ENCODE peak calls at places on chromosomes 16 and 17, in five cellular contexts. H is A172; Q is activated naive CD4-positive, alpha-beta T cell; V is left ventricle myocardium inferior; Z is T1000. S is an unnamed sample.

GRCh38 chr17:49402706-49403105 is 12.0 kb downstream of the PHB1 start:
- DNase-seq in H (no peak), Q (no peak), V (no peak), Z (no peak), S (no peak)

GRCh38 chr17:27323538-27324212 is 29.8 kb downstream of the WSB1 start:
- DNase-seq in H (peak; percentile 87), Q (no peak), V (peak; percentile 80), Z (peak; percentile 21), S (peak; percentile 62)

GRCh38 chr17:57442401-57442823 is 186.1 kb downstream of the MSI2 start:
- DNase-seq in H (no peak), Q (no peak), V (no peak), Z (no peak), S (no peak)

GRCh38 chr17:80879723-80880649 is 111.7 kb upstream of the CHMP6 start:
- DNase-seq in H (no peak), Q (no peak), V (peak; percentile 7), Z (no peak), S (no peak)

GRCh38 chr16:82093901-82094300 is 58.8 kb downstream of the HSD17B2 start:
- DNase-seq in H (peak; percentile 95), Q (no peak), V (no peak), Z (no peak), S (no peak)

GRCh38 chr16:89170346-89171215 is 967 bp upstream of the CDH15 start:
- DNase-seq in H (no peak), Q (no peak), V (no peak), Z (no peak), S (no peak)

GRCh38 chr16:13436641-13437423 is 483.1 kb upstream of the ERCC4 start:
- DNase-seq in H (peak; percentile 83), Q (no peak), V (no peak), Z (no peak), S (peak; percentile 40)

GRCh38 chr16:66511615-66512500 is 38.1 kb downstream of the TK2 start:
- DNase-seq in H (peak; percentile 83), Q (no peak), V (no peak), Z (peak; percentile 48), S (peak; percentile 86)

GRCh38 chr17:8384801-8385335 is 1.9 kb upstream of the RPL26 start:
- DNase-seq in H (peak; percentile 86), Q (no peak), V (no peak), Z (peak; percentile 68), S (peak; percentile 95)

GRCh38 chr16:15055141-15056053 is 477 bp downstream of the NTAN1 start:
- DNase-seq in H (peak; percentile 32), Q (peak; percentile 67), V (no peak), Z (no peak), S (peak; percentile 34)

GRCh38 chr17:2238432-2239169 is 65.0 kb downstream of the SMG6 start:
- DNase-seq in H (no peak), Q (no peak), V (peak; percentile 62), Z (no peak), S (no peak)

GRCh38 chr16:57807252-57807967 is 5.1 kb upstream of the KIFC3 start:
- DNase-seq in H (peak; percentile 76), Q (no peak), V (no peak), Z (no peak), S (no peak)

GRCh38 chr16:68356249-68356918 is 45.6 kb downstream of the PRMT7 start:
- DNase-seq in H (no peak), Q (peak; percentile 27), V (no peak), Z (no peak), S (no peak)

GRCh38 chr16:68188170-68188569 is 47.8 kb downstream of the ESRP2 start:
- DNase-seq in H (no peak), Q (no peak), V (no peak), Z (no peak), S (no peak)

GRCh38 chr17:65794572-65794971 is 233.1 kb upstream of the AXIN2 start:
- DNase-seq in H (peak; percentile 34), Q (no peak), V (no peak), Z (no peak), S (peak; percentile 11)

GRCh38 chr17:44176671-44177501 is 6.4 kb downstream of the ASB16 start:
- DNase-seq in H (no peak), Q (no peak), V (no peak), Z (no peak), S (no peak)

GRCh38 chr17:80109066-80109618 is 7.8 kb downstream of the GAA start:
- DNase-seq in H (no peak), Q (no peak), V (no peak), Z (no peak), S (no peak)

GRCh38 chr16:84032458-84033178 is 10.0 kb downstream of the SLC38A8 start:
- DNase-seq in H (no peak), Q (no peak), V (peak; percentile 54), Z (no peak), S (no peak)

GRCh38 chr16:75203667-75204409 is 3.1 kb downstream of the CTRB2 start:
- DNase-seq in H (no peak), Q (no peak), V (peak; percentile 11), Z (no peak), S (no peak)

GRCh38 chr17:36877774-36878173 is 59.5 kb upstream of the LHX1 start:
- DNase-seq in H (no peak), Q (no peak), V (no peak), Z (no peak), S (no peak)

GRCh38 chr17:76480676-76481075 is 13.3 kb downstream of the AANAT start:
- DNase-seq in H (no peak), Q (no peak), V (no peak), Z (no peak), S (no peak)

GRCh38 chr16:79589495-79590134 is 10.9 kb downstream of the MAF start:
- DNase-seq in H (no peak), Q (no peak), V (peak; percentile 22), Z (no peak), S (no peak)

GRCh38 chr16:13298676-13299075 is 397.3 kb downstream of the SHISA9 start:
- DNase-seq in H (peak; percentile 47), Q (no peak), V (no peak), Z (no peak), S (no peak)

GRCh38 chr17:12756786-12757185 is 32.5 kb upstream of the ARHGAP44 start:
- DNase-seq in H (no peak), Q (no peak), V (no peak), Z (no peak), S (peak; percentile 15)

GRCh38 chr17:17134051-17134951 is 71.8 kb downstream of the PLD6 start:
- DNase-seq in H (no peak), Q (no peak), V (no peak), Z (no peak), S (no peak)

GRCh38 chr16:23678430-23679273 is at the start of gene PLK1:
- DNase-seq in H (peak; percentile 71), Q (peak; percentile 51), V (peak; percentile 71), Z (peak; percentile 80), S (peak; percentile 64)

GRCh38 chr17:21119247-21119944 is 7.4 kb upstream of the DHRS7B start:
- DNase-seq in H (peak; percentile 77), Q (peak; percentile 49), V (peak; percentile 53), Z (no peak), S (peak; percentile 62)

GRCh38 chr16:81431554-81432353 is 12.9 kb upstream of the CMIP start:
- DNase-seq in H (peak; percentile 75), Q (no peak), V (no peak), Z (peak; percentile 48), S (peak; percentile 83)

GRCh38 chr17:1377334-1377733 is 22.7 kb downstream of the YWHAE start:
- DNase-seq in H (no peak), Q (no peak), V (no peak), Z (no peak), S (no peak)

GRCh38 chr16:71552698-71553503 is 24.0 kb downstream of the TAT start:
- DNase-seq in H (no peak), Q (no peak), V (no peak), Z (no peak), S (no peak)

GRCh38 chr17:55089955-55090573 is 121.5 kb downstream of the STXBP4 start:
- DNase-seq in H (peak; percentile 41), Q (no peak), V (no peak), Z (no peak), S (no peak)

GRCh38 chr16:79653337-79654000 is 52.9 kb upstream of the MAF start:
- DNase-seq in H (no peak), Q (no peak), V (peak; percentile 67), Z (no peak), S (no peak)

GRCh38 chr16:53509906-53510703 is 7.1 kb upstream of the AKTIP start:
- DNase-seq in H (peak; percentile 60), Q (peak; percentile 16), V (peak; percentile 68), Z (no peak), S (peak; percentile 66)

GRCh38 chr16:30054959-30055553 is 10.5 kb upstream of the ALDOA start:
- DNase-seq in H (no peak), Q (peak; percentile 29), V (no peak), Z (no peak), S (no peak)

S was measured in AG10803.